ENCODE peak calls at places on chromosomes 6 and 20, in eight cellular contexts. One of them, this sample, is unnamed.

GRCh38 chr20:63687419-63688233 is 8.8 kb upstream of the TNFRSF6B start:
- DNase-seq in esophagus squamous epithelium: no peak
- DNase-seq in uterus: no peak
- DNase-seq in transverse colon: no peak
- DNase-seq in NB4: no peak
- DNase-seq in H1: no peak
- DNase-seq in upper lobe of left lung: peak; percentile 86
- DNase-seq in spleen: peak; percentile 76
- DNase-seq in this sample: no peak

GRCh38 chr6:111199935-111200822 is 112.9 kb downstream of the SLC16A10 start:
- DNase-seq in esophagus squamous epithelium: no peak
- DNase-seq in uterus: no peak
- DNase-seq in transverse colon: no peak
- DNase-seq in NB4: no peak
- DNase-seq in H1: no peak
- DNase-seq in upper lobe of left lung: no peak
- DNase-seq in spleen: no peak
- DNase-seq in this sample: no peak

GRCh38 chr6:36345681-36346417 is 9.2 kb upstream of the BNIP5 start:
- DNase-seq in esophagus squamous epithelium: no peak
- DNase-seq in uterus: no peak
- DNase-seq in transverse colon: no peak
- DNase-seq in NB4: no peak
- DNase-seq in H1: peak; percentile 57
- DNase-seq in upper lobe of left lung: no peak
- DNase-seq in spleen: no peak
- DNase-seq in this sample: no peak

GRCh38 chr20:34560141-34560523 is 1.6 kb downstream of the MAP1LC3A start:
- DNase-seq in esophagus squamous epithelium: no peak
- DNase-seq in uterus: no peak
- DNase-seq in transverse colon: no peak
- DNase-seq in NB4: no peak
- DNase-seq in H1: no peak
- DNase-seq in upper lobe of left lung: no peak
- DNase-seq in spleen: peak; percentile 75
- DNase-seq in this sample: no peak

GRCh38 chr6:116764557-116764960 is 960 bp downstream of the FAM162B start:
- DNase-seq in esophagus squamous epithelium: no peak
- DNase-seq in uterus: no peak
- DNase-seq in transverse colon: no peak
- DNase-seq in NB4: no peak
- DNase-seq in H1: no peak
- DNase-seq in upper lobe of left lung: peak; percentile 69
- DNase-seq in spleen: no peak
- DNase-seq in this sample: no peak

GRCh38 chr6:161031721-161032495 is 40.3 kb downstream of the MAP3K4 start:
- DNase-seq in esophagus squamous epithelium: no peak
- DNase-seq in uterus: no peak
- DNase-seq in transverse colon: no peak
- DNase-seq in NB4: no peak
- DNase-seq in H1: no peak
- DNase-seq in upper lobe of left lung: no peak
- DNase-seq in spleen: no peak
- DNase-seq in this sample: no peak

GRCh38 chr6:83292900-83293843 is 100.0 kb downstream of the RWDD2A start:
- DNase-seq in esophagus squamous epithelium: no peak
- DNase-seq in uterus: no peak
- DNase-seq in transverse colon: no peak
- DNase-seq in NB4: no peak
- DNase-seq in H1: no peak
- DNase-seq in upper lobe of left lung: no peak
- DNase-seq in spleen: no peak
- DNase-seq in this sample: no peak

GRCh38 chr20:48787861-48788375 is 39.9 kb downstream of the PREX1 start:
- DNase-seq in esophagus squamous epithelium: no peak
- DNase-seq in uterus: no peak
- DNase-seq in transverse colon: no peak
- DNase-seq in NB4: peak; percentile 90
- DNase-seq in H1: no peak
- DNase-seq in upper lobe of left lung: no peak
- DNase-seq in spleen: peak; percentile 42
- DNase-seq in this sample: peak; percentile 55

GRCh38 chr6:56144538-56145324 is 102.6 kb downstream of the COL21A1 start:
- DNase-seq in esophagus squamous epithelium: no peak
- DNase-seq in uterus: no peak
- DNase-seq in transverse colon: no peak
- DNase-seq in NB4: no peak
- DNase-seq in H1: no peak
- DNase-seq in upper lobe of left lung: no peak
- DNase-seq in spleen: no peak
- DNase-seq in this sample: no peak

GRCh38 chr6:88481519-88481918 is 315.4 kb upstream of the CNR1 start:
- DNase-seq in esophagus squamous epithelium: no peak
- DNase-seq in uterus: no peak
- DNase-seq in transverse colon: no peak
- DNase-seq in NB4: no peak
- DNase-seq in H1: no peak
- DNase-seq in upper lobe of left lung: no peak
- DNase-seq in spleen: no peak
- DNase-seq in this sample: no peak

GRCh38 chr6:160005861-160006540 is 37.1 kb downstream of the IGF2R start:
- DNase-seq in esophagus squamous epithelium: no peak
- DNase-seq in uterus: no peak
- DNase-seq in transverse colon: no peak
- DNase-seq in NB4: no peak
- DNase-seq in H1: no peak
- DNase-seq in upper lobe of left lung: peak; percentile 87
- DNase-seq in spleen: peak; percentile 76
- DNase-seq in this sample: peak; percentile 70

GRCh38 chr20:62815066-62815991 is 1.5 kb upstream of the COL9A3 start:
- DNase-seq in esophagus squamous epithelium: no peak
- DNase-seq in uterus: no peak
- DNase-seq in transverse colon: no peak
- DNase-seq in NB4: no peak
- DNase-seq in H1: peak; percentile 73
- DNase-seq in upper lobe of left lung: peak; percentile 50
- DNase-seq in spleen: no peak
- DNase-seq in this sample: no peak

GRCh38 chr6:138403324-138403800 is 661 bp upstream of the HEBP2 start:
- DNase-seq in esophagus squamous epithelium: no peak
- DNase-seq in uterus: peak; percentile 30
- DNase-seq in transverse colon: peak; percentile 56
- DNase-seq in NB4: peak; percentile 73
- DNase-seq in H1: peak; percentile 67
- DNase-seq in upper lobe of left lung: peak; percentile 90
- DNase-seq in spleen: peak; percentile 92
- DNase-seq in this sample: peak; percentile 51

GRCh38 chr6:43093361-43094289 is 17.5 kb downstream of the PTK7 start:
- DNase-seq in esophagus squamous epithelium: no peak
- DNase-seq in uterus: peak; percentile 75
- DNase-seq in transverse colon: peak; percentile 29
- DNase-seq in NB4: no peak
- DNase-seq in H1: no peak
- DNase-seq in upper lobe of left lung: no peak
- DNase-seq in spleen: peak; percentile 19
- DNase-seq in this sample: peak; percentile 48
- TF ChIP-seq POLR2A in esophagus squamous epithelium: no peak
- TF ChIP-seq POLR2A in uterus: peak; percentile 26
- TF ChIP-seq POLR2A in transverse colon: no peak
- TF ChIP-seq POLR2A in NB4: no peak
- TF ChIP-seq POLR2A in H1: no peak
- TF ChIP-seq POLR2A in upper lobe of left lung: no peak
- TF ChIP-seq POLR2A in spleen: no peak
- TF ChIP-seq POLR2A in this sample: peak; percentile 18

DNA sequence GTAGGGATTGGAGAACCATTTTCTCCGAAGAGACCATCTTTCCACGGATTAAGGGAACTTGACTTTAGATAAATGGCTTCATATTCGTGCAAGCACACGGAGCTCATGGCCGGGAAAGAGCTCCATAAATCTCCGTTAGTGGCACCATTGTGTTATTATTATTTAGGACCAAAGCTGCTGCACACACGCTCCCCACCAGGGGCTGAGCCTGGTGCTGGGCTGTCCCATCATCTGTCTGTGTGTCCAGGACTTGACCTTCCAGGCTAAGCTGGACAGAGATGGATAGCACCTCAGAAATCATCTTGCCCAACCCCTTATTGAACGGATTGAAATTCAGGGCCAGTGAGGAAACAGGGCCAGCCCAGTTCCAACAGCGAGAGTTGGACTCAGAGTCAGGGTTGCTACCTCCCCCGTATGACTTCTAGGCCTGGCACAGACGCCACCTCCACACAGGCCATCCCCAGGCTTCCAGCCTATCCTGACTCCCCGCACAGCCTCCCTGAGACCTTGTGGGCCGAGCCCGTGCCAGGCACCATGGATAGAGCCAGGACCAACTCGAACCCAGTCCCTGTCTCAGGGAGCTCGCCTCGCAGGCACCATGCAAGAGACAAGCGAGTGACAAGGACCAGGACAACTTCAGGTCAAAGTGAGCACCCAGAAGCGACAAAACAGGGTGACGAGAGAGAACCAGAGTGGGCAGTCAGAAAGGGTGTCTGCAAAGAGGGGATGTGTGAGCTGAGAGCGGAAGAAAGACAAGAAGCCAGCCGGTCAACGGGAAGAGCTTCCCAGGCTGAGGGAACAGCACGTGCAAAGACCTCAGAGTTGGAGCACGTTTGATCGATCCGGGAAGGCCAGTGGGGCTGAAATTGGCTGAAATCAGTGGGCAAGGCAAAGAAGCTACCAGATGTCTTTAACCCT is 45.4 kb downstream of the KIAA1755 start:
- DNase-seq in esophagus squamous epithelium: no peak
- DNase-seq in uterus: no peak
- DNase-seq in transverse colon: no peak
- DNase-seq in NB4: no peak
- DNase-seq in H1: no peak
- DNase-seq in upper lobe of left lung: no peak
- DNase-seq in spleen: peak; percentile 52
- DNase-seq in this sample: no peak
- TF ChIP-seq CTCF in esophagus squamous epithelium: no peak
- TF ChIP-seq CTCF in uterus: no peak
- TF ChIP-seq CTCF in transverse colon: no peak
- TF ChIP-seq CTCF in NB4: peak; percentile 18
- TF ChIP-seq CTCF in H1: peak; percentile 28
- TF ChIP-seq CTCF in upper lobe of left lung: no peak
- TF ChIP-seq CTCF in spleen: no peak
- TF ChIP-seq CTCF in this sample: no peak

GRCh38 chr6:26280409-26280808 is 84.6 kb upstream of the BTN3A2 start:
- DNase-seq in esophagus squamous epithelium: no peak
- DNase-seq in uterus: no peak
- DNase-seq in transverse colon: no peak
- DNase-seq in NB4: no peak
- DNase-seq in H1: no peak
- DNase-seq in upper lobe of left lung: no peak
- DNase-seq in spleen: no peak
- DNase-seq in this sample: no peak

GRCh38 chr6:26284537-26285142 is 80.4 kb upstream of the BTN3A2 start:
- DNase-seq in esophagus squamous epithelium: no peak
- DNase-seq in uterus: peak; percentile 69
- DNase-seq in transverse colon: peak; percentile 69
- DNase-seq in NB4: peak; percentile 80
- DNase-seq in H1: peak; percentile 59
- DNase-seq in upper lobe of left lung: peak; percentile 83
- DNase-seq in spleen: peak; percentile 92
- DNase-seq in this sample: peak; percentile 70

GRCh38 chr6:26286168-26286854 is 78.7 kb upstream of the BTN3A2 start:
- DNase-seq in esophagus squamous epithelium: no peak
- DNase-seq in uterus: peak; percentile 76
- DNase-seq in transverse colon: peak; percentile 83
- DNase-seq in NB4: peak; percentile 78
- DNase-seq in H1: peak; percentile 86
- DNase-seq in upper lobe of left lung: peak; percentile 76
- DNase-seq in spleen: peak; percentile 83
- DNase-seq in this sample: peak; percentile 62

GRCh38 chr6:26288155-26288554 is 76.8 kb upstream of the BTN3A2 start:
- DNase-seq in esophagus squamous epithelium: no peak
- DNase-seq in uterus: no peak
- DNase-seq in transverse colon: no peak
- DNase-seq in NB4: no peak
- DNase-seq in H1: no peak
- DNase-seq in upper lobe of left lung: no peak
- DNase-seq in spleen: no peak
- DNase-seq in this sample: no peak

GRCh38 chr6:26285143-26286134 is 79.6 kb upstream of the BTN3A2 start:
- DNase-seq in esophagus squamous epithelium: peak; percentile 94
- DNase-seq in uterus: peak; percentile 99
- DNase-seq in transverse colon: peak; percentile 99
- DNase-seq in NB4: peak; percentile 100
- DNase-seq in H1: peak; percentile 94
- DNase-seq in upper lobe of left lung: peak; percentile 89
- DNase-seq in spleen: peak; percentile 97
- DNase-seq in this sample: peak; percentile 99
- TF ChIP-seq POLR2A in esophagus squamous epithelium: peak; percentile 68
- TF ChIP-seq POLR2A in uterus: no peak
- TF ChIP-seq POLR2A in transverse colon: peak; percentile 98
- TF ChIP-seq POLR2A in NB4: peak; percentile 94
- TF ChIP-seq POLR2A in H1: peak; percentile 100
- TF ChIP-seq POLR2A in upper lobe of left lung: no peak
- TF ChIP-seq POLR2A in spleen: peak; percentile 75
- TF ChIP-seq POLR2A in this sample: peak; percentile 96

DNA sequence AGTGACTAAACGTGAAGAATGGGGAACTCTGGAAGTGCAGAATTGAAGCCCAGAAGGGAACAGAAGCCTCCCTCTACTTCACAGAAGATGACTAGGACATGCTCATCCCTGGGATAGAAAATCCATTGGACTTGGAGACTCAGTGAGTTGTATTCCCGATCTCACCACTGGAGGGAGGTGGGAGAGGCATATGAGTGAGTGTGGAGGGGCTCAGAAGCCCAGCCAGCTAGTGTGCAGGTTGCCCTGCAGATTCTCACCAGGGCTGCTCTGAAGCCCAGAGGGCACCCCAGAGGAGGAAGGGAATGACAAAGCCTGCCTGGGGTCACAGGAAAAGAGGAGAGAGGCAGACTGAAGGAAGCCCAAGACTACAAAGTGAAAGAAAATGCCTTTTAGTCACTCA is 42.1 kb upstream of the HLA-E start:
- DNase-seq in esophagus squamous epithelium: no peak
- DNase-seq in uterus: no peak
- DNase-seq in transverse colon: no peak
- DNase-seq in NB4: no peak
- DNase-seq in H1: peak; percentile 70
- DNase-seq in upper lobe of left lung: no peak
- DNase-seq in spleen: no peak
- DNase-seq in this sample: no peak
- TF ChIP-seq CTCF in esophagus squamous epithelium: no peak
- TF ChIP-seq CTCF in uterus: no peak
- TF ChIP-seq CTCF in transverse colon: no peak
- TF ChIP-seq CTCF in NB4: no peak
- TF ChIP-seq CTCF in H1: peak; percentile 67
- TF ChIP-seq CTCF in upper lobe of left lung: no peak
- TF ChIP-seq CTCF in spleen: no peak
- TF ChIP-seq CTCF in this sample: no peak